ENCODE peak calls at places on chromosomes 4 and X, in four cellular contexts. M is K562, Q is HL-60, X is GM12878. G is an unnamed sample.

GRCh38 chr4:56909083-56909981 is 1.6 kb downstream of the REST start:
- DNase-seq in M (no peak), Q (no peak), X (no peak), G (peak)

GRCh38 chrX:41596586-41596985 is 92.2 kb upstream of the GPR34 start:
- DNase-seq in M (no peak), Q (no peak), X (peak), G (peak)

GRCh38 chrX:15299945-15300851 is 15.2 kb downstream of the ASB11 start:
- DNase-seq in M (peak), Q (no peak), X (no peak), G (no peak)

GRCh38 chrX:51852096-51852495 is 41.3 kb upstream of the MAGED1 start:
- DNase-seq in M (no peak), Q (no peak), X (no peak), G (no peak)

GRCh38 chrX:68415289-68415688 is 18.0 kb downstream of the OPHN1 start:
- DNase-seq in M (no peak), Q (no peak), X (no peak), G (no peak)

GRCh38 chr4:25180524-25181131 is 20.4 kb upstream of the SEPSECS start:
- DNase-seq in M (peak), Q (no peak), X (no peak), G (no peak)

GRCh38 chr4:74944354-74944793 is 11.5 kb downstream of the PARM1 start:
- DNase-seq in M (no peak), Q (no peak), X (no peak), G (no peak)

GRCh38 chr4:66887061-66887460 is 658.2 kb downstream of the CENPC start:
- DNase-seq in M (no peak), Q (no peak), X (no peak), G (no peak)

GRCh38 chrX:38154818-38155217 is 65.9 kb downstream of the SRPX start:
- DNase-seq in M (no peak), Q (no peak), X (no peak), G (no peak)

GRCh38 chr4:6607368-6608050 is 32.5 kb downstream of the MAN2B2 start:
- DNase-seq in M (no peak), Q (no peak), X (peak), G (no peak)

GRCh38 chrX:150460063-150460462 is 96.9 kb downstream of the MAMLD1 start:
- DNase-seq in M (no peak), Q (no peak), X (no peak), G (no peak)

GRCh38 chr4:7295917-7296660 is 103.8 kb downstream of the SORCS2 start:
- DNase-seq in M (peak), Q (no peak), X (no peak), G (peak)

GRCh38 chrX:40170830-40171512 is 73.2 kb upstream of the BCOR start:
- DNase-seq in M (no peak), Q (no peak), X (no peak), G (no peak)

GRCh38 chr4:56728512-56728911 is 47.4 kb upstream of the HOPX start:
- DNase-seq in M (no peak), Q (no peak), X (no peak), G (no peak)

GRCh38 chr4:177008836-177009501 is 216.2 kb upstream of the VEGFC start:
- DNase-seq in M (no peak), Q (no peak), X (no peak), G (no peak)

GRCh38 chr4:173461170-173461569 is 62.3 kb upstream of the SCRG1 start:
- DNase-seq in M (no peak), Q (no peak), X (no peak), G (no peak)

GRCh38 chr4:140152015-140152703 is 1.8 kb downstream of the MAML3 start:
- DNase-seq in M (peak), Q (peak), X (no peak), G (peak)

GRCh38 chrX:78182881-78183280 is 43.4 kb upstream of the TAF9B start:
- DNase-seq in M (no peak), Q (no peak), X (no peak), G (no peak)

GRCh38 chr4:14652522-14652921 is 349.8 kb upstream of the CPEB2 start:
- DNase-seq in M (no peak), Q (no peak), X (no peak), G (no peak)

GRCh38 chr4:159273126-159273438 is 170.2 kb downstream of the RAPGEF2 start:
- DNase-seq in M (no peak), Q (no peak), X (no peak), G (no peak)

GRCh38 chr4:84691170-84691691 is 108.3 kb downstream of the CDS1 start:
- DNase-seq in M (peak), Q (peak), X (no peak), G (no peak)

GRCh38 chr4:148116971-148117370 is 325.2 kb downstream of the NR3C2 start:
- DNase-seq in M (no peak), Q (no peak), X (no peak), G (no peak)

GRCh38 chrX:149473092-149473491 is 32.0 kb downstream of the IDS start:
- DNase-seq in M (no peak), Q (no peak), X (no peak), G (no peak)

GRCh38 chrX:150017868-150018267 is 79.6 kb upstream of the EOLA2 start:
- DNase-seq in M (no peak), Q (no peak), X (no peak), G (no peak)

GRCh38 chr4:18917689-18918088 is 896.1 kb upstream of the LCORL start:
- DNase-seq in M (no peak), Q (no peak), X (no peak), G (no peak)

GRCh38 chrX:41382699-41383645 is 49.0 kb downstream of the DDX3X start:
- DNase-seq in M (no peak), Q (no peak), X (no peak), G (no peak)

GRCh38 chrX:135707880-135708279 is 5.6 kb upstream of the CT45A1 start:
- DNase-seq in M (peak), Q (no peak), X (no peak), G (peak)

GRCh38 chr4:185950891-185951290 is 118.1 kb upstream of the TLR3 start:
- DNase-seq in M (no peak), Q (no peak), X (no peak), G (no peak)

GRCh38 chrX:102858826-102859627 is 78.0 kb upstream of the RAB40AL start:
- DNase-seq in M (no peak), Q (no peak), X (no peak), G (no peak)

GRCh38 chr4:110270492-110271197 is 72.2 kb upstream of the ELOVL6 start:
- DNase-seq in M (no peak), Q (no peak), X (no peak), G (no peak)

GRCh38 chr4:57110635-57111546 is 706 bp upstream of the IGFBP7 start:
- DNase-seq in M (no peak), Q (peak), X (no peak), G (peak)

GRCh38 chrX:135974279-135974856 is 580 bp upstream of the MMGT1 start:
- DNase-seq in M (no peak), Q (no peak), X (no peak), G (no peak)

GRCh38 chr4:185534850-185535761 is at the start of gene PDLIM3:
- DNase-seq in M (peak), Q (no peak), X (no peak), G (peak)

GRCh38 chrX:44314855-44315254 is 28.6 kb downstream of the EFHC2 start:
- DNase-seq in M (no peak), Q (no peak), X (no peak), G (no peak)

DNA sequence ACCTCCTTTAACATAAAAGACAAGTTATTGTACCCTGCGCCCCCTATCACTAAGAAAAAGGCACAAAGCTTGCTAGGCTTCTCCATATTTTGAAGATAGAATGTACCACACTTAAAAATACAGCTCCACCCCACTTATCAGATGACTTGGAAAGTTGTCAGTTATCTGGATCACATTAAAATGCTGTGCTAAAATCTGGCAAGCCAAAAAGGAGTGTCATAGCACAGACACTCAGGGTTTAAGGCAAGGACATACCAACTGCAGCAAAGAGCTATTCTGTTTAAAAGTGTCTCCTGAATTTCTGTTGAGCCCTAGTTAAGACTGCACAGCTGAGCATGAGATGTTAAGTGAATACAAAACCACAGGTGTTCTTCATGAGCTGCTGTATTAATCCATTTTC is 182.5 kb upstream of the FAT4 start:
- DNase-seq in M (no peak), Q (no peak), X (no peak), G (no peak)
- TF ChIP-seq SPI1 in M (no peak), Q (no peak), X (no peak), G (no peak)

GRCh38 chr4:40845136-40845910 is 95.6 kb downstream of the NSUN7 start:
- DNase-seq in M (no peak), Q (no peak), X (no peak), G (no peak)
- TF ChIP-seq POLR2AphosphoS5 in M (no peak), Q (no peak), X (no peak), G (no peak)

DNA sequence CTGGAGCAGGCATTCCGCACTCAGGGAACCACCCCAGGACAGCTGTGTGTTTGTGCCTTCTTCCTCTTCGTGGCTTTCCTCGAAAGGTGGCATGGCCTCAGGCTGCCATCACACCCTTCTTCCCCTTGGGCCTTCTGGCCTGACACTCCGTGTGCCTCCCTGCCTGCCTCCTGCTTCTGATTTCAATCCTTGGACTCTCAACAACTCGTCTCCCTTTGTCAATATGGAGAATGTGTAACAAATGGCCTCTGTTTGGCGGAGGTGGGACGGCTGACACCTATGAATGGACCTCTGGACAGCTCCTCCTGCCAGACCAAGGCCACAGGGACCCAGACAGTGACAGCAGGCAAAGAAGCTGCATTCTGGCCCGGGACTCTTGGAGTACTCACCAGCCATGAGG is 137.0 kb downstream of the ENPP6 start:
- DNase-seq in M (no peak), Q (no peak), X (no peak), G (no peak)
- TF ChIP-seq SPI1 in M (no peak), Q (no peak), X (no peak), G (no peak)

DNA sequence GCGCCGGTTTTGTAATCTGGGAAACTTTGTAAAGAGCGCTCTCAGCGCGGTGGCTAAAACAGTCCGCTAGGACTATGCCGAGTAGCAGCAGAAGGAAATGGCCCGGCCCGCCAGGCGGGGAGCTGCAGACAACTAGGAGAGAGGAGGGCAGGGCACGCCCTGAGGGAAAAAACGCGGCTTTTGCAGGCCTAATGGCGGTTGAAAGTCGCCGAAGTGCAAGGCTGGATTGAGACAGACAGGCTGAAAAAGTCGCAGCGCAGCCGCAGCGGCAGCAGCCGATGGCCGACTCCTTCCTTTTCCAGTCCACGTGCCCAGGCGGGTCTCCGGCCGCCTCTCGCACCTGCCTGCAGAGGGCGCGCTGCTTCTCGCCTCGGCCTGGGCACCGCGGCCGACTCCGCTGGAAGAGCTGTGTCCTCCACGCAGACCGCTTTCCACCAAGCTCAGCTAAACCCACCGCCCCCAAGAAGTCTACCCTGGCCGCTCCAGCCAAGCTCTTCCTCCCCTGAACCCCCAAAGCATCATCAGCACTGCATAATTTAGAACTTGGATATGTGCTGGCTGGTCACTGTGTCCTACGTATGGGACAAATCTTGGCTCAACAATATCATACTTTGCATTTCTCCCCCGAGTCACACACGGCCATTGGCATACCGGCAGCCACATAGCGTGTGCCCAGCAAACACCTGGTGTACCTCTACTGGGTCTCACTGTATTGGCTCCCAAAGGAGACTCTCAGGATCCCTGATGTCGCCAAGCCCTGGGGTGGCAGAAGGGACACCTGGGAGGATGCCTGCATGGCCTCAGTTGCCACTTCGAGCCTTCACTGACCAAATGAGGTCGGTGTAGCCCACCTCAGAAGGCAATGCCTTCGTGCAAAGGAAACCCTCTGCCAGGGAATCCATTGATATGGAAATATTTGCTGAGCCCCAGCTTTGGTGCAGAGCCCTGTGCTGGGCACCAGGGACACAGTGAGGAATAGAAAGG is 14.5 kb downstream of the SLC25A5 start:
- DNase-seq in M (peak), Q (peak), X (no peak), G (peak)
- TF ChIP-seq POLR2AphosphoS5 in M (no peak), Q (peak), X (no peak), G (no peak)

DNA sequence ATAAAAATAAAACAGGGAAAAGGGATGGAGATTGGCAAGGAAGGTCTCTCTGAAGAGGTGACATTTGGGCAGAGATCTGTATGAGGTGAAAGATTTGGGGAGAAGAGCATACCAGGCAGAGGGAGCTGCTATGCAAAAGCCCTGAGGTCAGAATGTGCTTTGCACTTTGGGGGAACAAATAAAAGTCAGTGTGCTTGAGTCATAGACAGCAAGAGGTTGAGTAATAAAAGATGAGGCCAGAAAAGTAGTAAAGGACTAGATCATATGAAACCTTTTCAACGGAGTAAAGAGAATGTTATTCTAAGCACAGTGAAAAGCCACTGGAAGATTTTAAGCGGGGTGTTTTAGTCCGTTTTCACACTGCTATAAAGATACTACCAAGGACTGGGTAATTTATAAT is 76.5 kb upstream of the TEX13A start:
- DNase-seq in M (no peak), Q (no peak), X (no peak), G (no peak)
- TF ChIP-seq SPI1 in M (no peak), Q (no peak), X (no peak), G (no peak)

GRCh38 chrX:85089321-85089840 is 85.7 kb downstream of the APOOL start:
- DNase-seq in M (no peak), Q (no peak), X (no peak), G (no peak)
- TF ChIP-seq POLR2AphosphoS5 in M (no peak), Q (no peak), X (no peak), G (no peak)

GRCh38 chr4:21415728-21416127 is 532.8 kb downstream of the KCNIP4 start:
- DNase-seq in M (no peak), Q (no peak), X (no peak), G (no peak)
- TF ChIP-seq SPI1 in M (no peak), Q (no peak), X (no peak), G (no peak)

DNA sequence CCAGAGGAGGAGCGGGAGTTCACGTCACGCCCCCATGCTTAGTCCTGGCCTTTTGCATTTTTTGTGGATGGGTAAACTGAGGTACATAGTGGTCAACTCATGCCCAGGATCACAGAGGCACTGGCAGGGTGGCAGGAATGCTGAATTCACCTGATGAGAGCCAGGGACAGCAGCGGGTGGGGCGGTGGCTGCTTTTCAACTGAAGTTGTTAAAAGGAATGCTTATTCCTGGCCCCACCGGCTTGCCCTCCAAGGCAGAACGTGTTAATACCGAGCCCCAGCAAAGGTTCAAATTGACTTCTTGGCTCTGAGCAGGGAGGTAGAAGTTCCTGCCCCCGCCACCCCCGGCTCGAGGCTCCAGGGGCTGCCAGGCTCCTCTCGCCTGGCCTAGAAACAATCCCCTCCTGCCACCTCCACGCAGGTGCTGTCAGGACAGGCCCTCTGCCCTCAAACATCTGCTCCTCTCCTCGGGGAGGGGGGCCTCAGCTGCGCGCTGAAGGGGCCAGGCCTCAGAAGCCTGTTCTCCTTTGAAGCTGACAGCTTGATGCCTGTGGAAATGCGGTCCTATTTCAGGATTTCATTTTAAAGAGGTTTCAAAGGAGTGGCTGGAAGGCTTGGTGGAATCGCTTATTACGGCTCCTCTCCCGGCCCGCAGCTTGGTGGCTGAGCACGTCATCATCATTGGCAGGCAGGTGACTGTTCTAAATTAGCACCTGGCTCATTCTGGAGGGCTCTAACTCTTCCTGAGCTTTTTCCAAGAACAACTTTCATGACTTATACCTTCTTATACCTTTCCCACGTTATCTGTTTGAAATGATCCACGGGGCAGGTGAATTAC is 93.0 kb downstream of the PHKA2 start:
- DNase-seq in M (no peak), Q (no peak), X (no peak), G (no peak)
- TF ChIP-seq POLR2AphosphoS5 in M (no peak), Q (no peak), X (no peak), G (no peak)